ENCODE peak calls at places on chromosomes 2 and 18, in eight cellular contexts. One of them, this sample, is unnamed.
A peak's percentile ranks its signal among the peaks of the same experiment; 100 is the strongest.

GRCh38 chr2:37189452-37190153 is 1.1 kb upstream of the SULT6B1 start:
- DNase-seq in GF-D8: peak; percentile 56
- DNase-seq in GM13977: no peak
- DNase-seq in HFFc6: peak; percentile 69
- DNase-seq in activated CD4-positive, alpha-beta T cell treated with anti-CD3 and anti-CD28 coated beads, Interleukin-2, amount 10 ng/mL, durations not matched to agents 7 days and 5 days: no peak
- DNase-seq in activated gamma-delta T cell treated with Interleukin-2 at 50 U/mL for 16 hours: no peak
- DNase-seq in CD8-positive, alpha-beta memory T cell: no peak
- DNase-seq in NCI-H510A: no peak
- DNase-seq in this sample: no peak

GRCh38 chr18:22694954-22695353 is 238.2 kb upstream of the RBBP8 start:
- DNase-seq in GF-D8: no peak
- DNase-seq in GM13977: no peak
- DNase-seq in HFFc6: peak; percentile 95
- DNase-seq in activated CD4-positive, alpha-beta T cell treated with anti-CD3 and anti-CD28 coated beads, Interleukin-2, amount 10 ng/mL, durations not matched to agents 7 days and 5 days: no peak
- DNase-seq in activated gamma-delta T cell treated with Interleukin-2 at 50 U/mL for 16 hours: no peak
- DNase-seq in CD8-positive, alpha-beta memory T cell: no peak
- DNase-seq in NCI-H510A: no peak
- DNase-seq in this sample: no peak

GRCh38 chr18:56563568-56563967 is 74.8 kb downstream of the TXNL1 start:
- DNase-seq in GF-D8: no peak
- DNase-seq in GM13977: no peak
- DNase-seq in HFFc6: no peak
- DNase-seq in activated CD4-positive, alpha-beta T cell treated with anti-CD3 and anti-CD28 coated beads, Interleukin-2, amount 10 ng/mL, durations not matched to agents 7 days and 5 days: no peak
- DNase-seq in activated gamma-delta T cell treated with Interleukin-2 at 50 U/mL for 16 hours: no peak
- DNase-seq in CD8-positive, alpha-beta memory T cell: no peak
- DNase-seq in NCI-H510A: peak; percentile 35
- DNase-seq in this sample: no peak

GRCh38 chr2:188512456-188512855 is 220.8 kb downstream of the GULP1 start:
- DNase-seq in GF-D8: peak; percentile 27
- DNase-seq in GM13977: no peak
- DNase-seq in HFFc6: peak; percentile 65
- DNase-seq in activated CD4-positive, alpha-beta T cell treated with anti-CD3 and anti-CD28 coated beads, Interleukin-2, amount 10 ng/mL, durations not matched to agents 7 days and 5 days: no peak
- DNase-seq in activated gamma-delta T cell treated with Interleukin-2 at 50 U/mL for 16 hours: no peak
- DNase-seq in CD8-positive, alpha-beta memory T cell: no peak
- DNase-seq in NCI-H510A: peak; percentile 11
- DNase-seq in this sample: no peak

GRCh38 chr2:109516445-109517117 is 97.2 kb downstream of the SEPTIN10 start:
- DNase-seq in GF-D8: no peak
- DNase-seq in GM13977: peak; percentile 54
- DNase-seq in HFFc6: peak; percentile 11
- DNase-seq in activated CD4-positive, alpha-beta T cell treated with anti-CD3 and anti-CD28 coated beads, Interleukin-2, amount 10 ng/mL, durations not matched to agents 7 days and 5 days: peak; percentile 9
- DNase-seq in activated gamma-delta T cell treated with Interleukin-2 at 50 U/mL for 16 hours: no peak
- DNase-seq in CD8-positive, alpha-beta memory T cell: no peak
- DNase-seq in NCI-H510A: peak; percentile 57
- DNase-seq in this sample: no peak

GRCh38 chr2:172829229-172829628 is 93.6 kb downstream of the RAPGEF4 start:
- DNase-seq in GF-D8: no peak
- DNase-seq in GM13977: no peak
- DNase-seq in HFFc6: peak; percentile 88
- DNase-seq in activated CD4-positive, alpha-beta T cell treated with anti-CD3 and anti-CD28 coated beads, Interleukin-2, amount 10 ng/mL, durations not matched to agents 7 days and 5 days: no peak
- DNase-seq in activated gamma-delta T cell treated with Interleukin-2 at 50 U/mL for 16 hours: no peak
- DNase-seq in CD8-positive, alpha-beta memory T cell: no peak
- DNase-seq in NCI-H510A: no peak
- DNase-seq in this sample: no peak

GRCh38 chr18:8930990-8931648 is 171.4 kb upstream of the NDUFV2 start:
- DNase-seq in GF-D8: no peak
- DNase-seq in GM13977: no peak
- DNase-seq in HFFc6: no peak
- DNase-seq in activated CD4-positive, alpha-beta T cell treated with anti-CD3 and anti-CD28 coated beads, Interleukin-2, amount 10 ng/mL, durations not matched to agents 7 days and 5 days: no peak
- DNase-seq in activated gamma-delta T cell treated with Interleukin-2 at 50 U/mL for 16 hours: no peak
- DNase-seq in CD8-positive, alpha-beta memory T cell: no peak
- DNase-seq in NCI-H510A: no peak
- DNase-seq in this sample: no peak

GRCh38 chr2:174878537-174879147 is 114.4 kb upstream of the CHRNA1 start:
- DNase-seq in GF-D8: no peak
- DNase-seq in GM13977: no peak
- DNase-seq in HFFc6: peak; percentile 19
- DNase-seq in activated CD4-positive, alpha-beta T cell treated with anti-CD3 and anti-CD28 coated beads, Interleukin-2, amount 10 ng/mL, durations not matched to agents 7 days and 5 days: no peak
- DNase-seq in activated gamma-delta T cell treated with Interleukin-2 at 50 U/mL for 16 hours: no peak
- DNase-seq in CD8-positive, alpha-beta memory T cell: no peak
- DNase-seq in NCI-H510A: peak; percentile 4
- DNase-seq in this sample: no peak

GRCh38 chr2:27993950-27994728 is 103.6 kb downstream of the BABAM2 start:
- DNase-seq in GF-D8: no peak
- DNase-seq in GM13977: no peak
- DNase-seq in HFFc6: no peak
- DNase-seq in activated CD4-positive, alpha-beta T cell treated with anti-CD3 and anti-CD28 coated beads, Interleukin-2, amount 10 ng/mL, durations not matched to agents 7 days and 5 days: no peak
- DNase-seq in activated gamma-delta T cell treated with Interleukin-2 at 50 U/mL for 16 hours: no peak
- DNase-seq in CD8-positive, alpha-beta memory T cell: no peak
- DNase-seq in NCI-H510A: no peak
- DNase-seq in this sample: no peak

GRCh38 chr18:48133675-48134251 is 203.3 kb upstream of the SMAD2 start:
- DNase-seq in GF-D8: no peak
- DNase-seq in GM13977: no peak
- DNase-seq in HFFc6: no peak
- DNase-seq in activated CD4-positive, alpha-beta T cell treated with anti-CD3 and anti-CD28 coated beads, Interleukin-2, amount 10 ng/mL, durations not matched to agents 7 days and 5 days: no peak
- DNase-seq in activated gamma-delta T cell treated with Interleukin-2 at 50 U/mL for 16 hours: no peak
- DNase-seq in CD8-positive, alpha-beta memory T cell: no peak
- DNase-seq in NCI-H510A: peak; percentile 63
- DNase-seq in this sample: no peak

GRCh38 chr2:231391981-231392380 is 3.5 kb upstream of the B3GNT7 start:
- DNase-seq in GF-D8: peak; percentile 55
- DNase-seq in GM13977: peak; percentile 57
- DNase-seq in HFFc6: no peak
- DNase-seq in activated CD4-positive, alpha-beta T cell treated with anti-CD3 and anti-CD28 coated beads, Interleukin-2, amount 10 ng/mL, durations not matched to agents 7 days and 5 days: no peak
- DNase-seq in activated gamma-delta T cell treated with Interleukin-2 at 50 U/mL for 16 hours: no peak
- DNase-seq in CD8-positive, alpha-beta memory T cell: no peak
- DNase-seq in NCI-H510A: no peak
- DNase-seq in this sample: peak; percentile 85

GRCh38 chr2:30492185-30492584 is 45.1 kb downstream of the LCLAT1 start:
- DNase-seq in GF-D8: no peak
- DNase-seq in GM13977: no peak
- DNase-seq in HFFc6: no peak
- DNase-seq in activated CD4-positive, alpha-beta T cell treated with anti-CD3 and anti-CD28 coated beads, Interleukin-2, amount 10 ng/mL, durations not matched to agents 7 days and 5 days: no peak
- DNase-seq in activated gamma-delta T cell treated with Interleukin-2 at 50 U/mL for 16 hours: no peak
- DNase-seq in CD8-positive, alpha-beta memory T cell: no peak
- DNase-seq in NCI-H510A: no peak
- DNase-seq in this sample: no peak

GRCh38 chr2:230949966-230950832 is 25.2 kb upstream of the GPR55 start:
- DNase-seq in GF-D8: no peak
- DNase-seq in GM13977: peak; percentile 72
- DNase-seq in HFFc6: no peak
- DNase-seq in activated CD4-positive, alpha-beta T cell treated with anti-CD3 and anti-CD28 coated beads, Interleukin-2, amount 10 ng/mL, durations not matched to agents 7 days and 5 days: no peak
- DNase-seq in activated gamma-delta T cell treated with Interleukin-2 at 50 U/mL for 16 hours: no peak
- DNase-seq in CD8-positive, alpha-beta memory T cell: no peak
- DNase-seq in NCI-H510A: no peak
- DNase-seq in this sample: no peak

GRCh38 chr2:148519013-148519412 is 125.5 kb upstream of the EPC2 start:
- DNase-seq in GF-D8: no peak
- DNase-seq in GM13977: no peak
- DNase-seq in HFFc6: no peak
- DNase-seq in activated CD4-positive, alpha-beta T cell treated with anti-CD3 and anti-CD28 coated beads, Interleukin-2, amount 10 ng/mL, durations not matched to agents 7 days and 5 days: no peak
- DNase-seq in activated gamma-delta T cell treated with Interleukin-2 at 50 U/mL for 16 hours: no peak
- DNase-seq in CD8-positive, alpha-beta memory T cell: no peak
- DNase-seq in NCI-H510A: peak; percentile 26
- DNase-seq in this sample: no peak

GRCh38 chr18:6660334-6660733 is 69.2 kb upstream of the ARHGAP28 start:
- DNase-seq in GF-D8: no peak
- DNase-seq in GM13977: no peak
- DNase-seq in HFFc6: no peak
- DNase-seq in activated CD4-positive, alpha-beta T cell treated with anti-CD3 and anti-CD28 coated beads, Interleukin-2, amount 10 ng/mL, durations not matched to agents 7 days and 5 days: no peak
- DNase-seq in activated gamma-delta T cell treated with Interleukin-2 at 50 U/mL for 16 hours: no peak
- DNase-seq in CD8-positive, alpha-beta memory T cell: no peak
- DNase-seq in NCI-H510A: peak; percentile 68
- DNase-seq in this sample: no peak

GRCh38 chr2:97935719-97936161 is 60.0 kb downstream of the TMEM131 start:
- DNase-seq in GF-D8: peak; percentile 21
- DNase-seq in GM13977: no peak
- DNase-seq in HFFc6: peak; percentile 46
- DNase-seq in activated CD4-positive, alpha-beta T cell treated with anti-CD3 and anti-CD28 coated beads, Interleukin-2, amount 10 ng/mL, durations not matched to agents 7 days and 5 days: no peak
- DNase-seq in activated gamma-delta T cell treated with Interleukin-2 at 50 U/mL for 16 hours: no peak
- DNase-seq in CD8-positive, alpha-beta memory T cell: no peak
- DNase-seq in NCI-H510A: no peak
- DNase-seq in this sample: no peak

GRCh38 chr2:196435189-196435588 is 204.3 kb upstream of the CCDC150 start:
- DNase-seq in GF-D8: no peak
- DNase-seq in GM13977: no peak
- DNase-seq in HFFc6: no peak
- DNase-seq in activated CD4-positive, alpha-beta T cell treated with anti-CD3 and anti-CD28 coated beads, Interleukin-2, amount 10 ng/mL, durations not matched to agents 7 days and 5 days: no peak
- DNase-seq in activated gamma-delta T cell treated with Interleukin-2 at 50 U/mL for 16 hours: no peak
- DNase-seq in CD8-positive, alpha-beta memory T cell: no peak
- DNase-seq in NCI-H510A: no peak
- DNase-seq in this sample: no peak

GRCh38 chr2:45288532-45288931 is 279.3 kb upstream of the SIX2 start:
- DNase-seq in GF-D8: no peak
- DNase-seq in GM13977: no peak
- DNase-seq in HFFc6: no peak
- DNase-seq in activated CD4-positive, alpha-beta T cell treated with anti-CD3 and anti-CD28 coated beads, Interleukin-2, amount 10 ng/mL, durations not matched to agents 7 days and 5 days: no peak
- DNase-seq in activated gamma-delta T cell treated with Interleukin-2 at 50 U/mL for 16 hours: no peak
- DNase-seq in CD8-positive, alpha-beta memory T cell: no peak
- DNase-seq in NCI-H510A: no peak
- DNase-seq in this sample: no peak

GRCh38 chr2:80073134-80073561 is 231.4 kb downstream of the LRRTM1 start:
- DNase-seq in GF-D8: peak; percentile 4
- DNase-seq in GM13977: peak; percentile 51
- DNase-seq in HFFc6: peak; percentile 57
- DNase-seq in activated CD4-positive, alpha-beta T cell treated with anti-CD3 and anti-CD28 coated beads, Interleukin-2, amount 10 ng/mL, durations not matched to agents 7 days and 5 days: peak; percentile 22
- DNase-seq in activated gamma-delta T cell treated with Interleukin-2 at 50 U/mL for 16 hours: no peak
- DNase-seq in CD8-positive, alpha-beta memory T cell: no peak
- DNase-seq in NCI-H510A: peak; percentile 11
- DNase-seq in this sample: no peak

This sample was measured in immature natural killer cell.